ENCODE peak calls at places on chromosomes 4 and X, in five cellular contexts. T is mucosa of descending colon, X is left ventricle myocardium inferior, C is fibroblast of pulmonary artery, I is cardiac fibroblast. K is an unnamed sample.

GRCh38 chr4:13989496-13989895 is 362.0 kb upstream of the BOD1L1 start:
- DNase-seq in T (no peak), I (peak), X (no peak), C (peak), K (no peak)

GRCh38 chrX:13449441-13449840 is 120.0 kb upstream of the EGFL6 start:
- DNase-seq in T (no peak), C (no peak), I (no peak), X (no peak), K (no peak)

GRCh38 chr4:82899339-82899738 is 1.2 kb upstream of the THAP9 start:
- DNase-seq in I (peak), C (peak), T (no peak), X (no peak), K (no peak)

GRCh38 chr4:3480528-3481112 is 17.5 kb downstream of the DOK7 start:
- DNase-seq in X (peak), C (peak), T (peak), I (peak), K (peak)

GRCh38 chr4:147754037-147754445 is 22.2 kb downstream of the ARHGAP10 start:
- DNase-seq in C (peak), X (no peak), T (no peak), I (peak), K (no peak)

GRCh38 chr4:56742080-56742871 is 61.2 kb upstream of the HOPX start:
- DNase-seq in X (no peak), T (no peak), I (peak), C (no peak), K (no peak)

GRCh38 chr4:81651500-81651899 is 179.8 kb upstream of the RASGEF1B start:
- DNase-seq in T (no peak), X (no peak), C (peak), I (peak), K (no peak)

GRCh38 chrX:84046403-84046984 is 141.5 kb downstream of the RPS6KA6 start:
- DNase-seq in X (no peak), C (peak), I (peak), T (peak), K (no peak)

GRCh38 chrX:51802917-51803688 is 59.9 kb downstream of the GSPT2 start:
- DNase-seq in X (peak), I (peak), C (peak), T (peak), K (no peak)

GRCh38 chr4:55256787-55257186 is 89.3 kb upstream of the SRD5A3 start:
- DNase-seq in X (no peak), C (no peak), T (no peak), I (peak), K (no peak)

K was measured in mesothelial cell of epicardium.